ENCODE peak calls at places on chromosomes 2 and 18, in seven cellular contexts. S, A, Z, V, Q, K and H are unnamed samples.

GRCh38 chr2:161123531-161124030 is 36.6 kb upstream of the TANK start:
- DNase-seq in K (no peak), S (no peak), Q (no peak), A (no peak), Z (no peak), V (peak), H (no peak)

GRCh38 chr2:98871506-98871905 is 64.5 kb downstream of the CRACDL start:
- DNase-seq in A (no peak), V (no peak), Z (no peak), Q (no peak), K (no peak), S (no peak), H (no peak)

GRCh38 chr18:75223687-75224347 is 13.2 kb downstream of the TSHZ1 start:
- DNase-seq in V (no peak), K (no peak), A (no peak), S (no peak), Z (no peak), Q (no peak), H (no peak)

GRCh38 chr2:198053173-198053572 is 248.8 kb downstream of the PLCL1 start:
- DNase-seq in S (no peak), K (no peak), Q (no peak), Z (no peak), A (no peak), V (no peak), H (no peak)

GRCh38 chr2:2848621-2849443 is 517.8 kb upstream of the MYT1L start:
- DNase-seq in V (no peak), Z (no peak), K (no peak), S (no peak), A (no peak), Q (no peak), H (no peak)

GRCh38 chr2:149038442-149039212 is at the start of gene LYPD6B:
- DNase-seq in K (no peak), A (no peak), Z (no peak), S (peak), V (no peak), Q (no peak), H (no peak)

GRCh38 chr2:37923308-37924055 is 1.6 kb upstream of the RMDN2 start:
- DNase-seq in A (no peak), Z (no peak), V (no peak), K (no peak), Q (no peak), S (no peak), H (no peak)

GRCh38 chr2:68771211-68771721 is 36.7 kb downstream of the ARHGAP25 start:
- DNase-seq in S (peak), V (peak), K (peak), Q (no peak), A (no peak), Z (no peak), H (no peak)

GRCh38 chr2:121960251-121960650 is 204.8 kb downstream of the TSN start:
- DNase-seq in A (no peak), S (no peak), K (no peak), Z (no peak), V (no peak), Q (no peak), H (no peak)

GRCh38 chr2:108619916-108620620 is 85.8 kb downstream of the LIMS1 start:
- DNase-seq in V (no peak), S (no peak), A (no peak), K (no peak), Q (no peak), Z (no peak), H (no peak)

GRCh38 chr2:203135105-203135504 is 103.7 kb upstream of the CYP20A1 start:
- DNase-seq in A (no peak), K (no peak), Z (no peak), V (no peak), Q (no peak), S (no peak), H (no peak)

GRCh38 chr18:48541026-48541746 is 2.4 kb downstream of the CTIF start:
- DNase-seq in K (peak), A (peak), Q (peak), Z (no peak), S (peak), V (peak), H (no peak)

GRCh38 chr18:26307161-26307773 is 81.0 kb downstream of the TAF4B start:
- DNase-seq in A (peak), V (peak), Q (peak), S (peak), K (peak), Z (no peak), H (no peak)

GRCh38 chr18:7637269-7637668 is 70.2 kb downstream of the PTPRM start:
- DNase-seq in Z (no peak), V (no peak), A (peak), S (peak), K (no peak), Q (no peak), H (no peak)

GRCh38 chr2:47174731-47175361 is 19.7 kb upstream of the STPG4 start:
- DNase-seq in K (peak), S (peak), Q (no peak), A (peak), Z (peak), V (no peak), H (no peak)

GRCh38 chr2:71453404-71454220 is at the start of gene DYSF:
- DNase-seq in A (no peak), Q (peak), S (peak), K (peak), Z (no peak), V (no peak), H (no peak)

GRCh38 chr18:55096261-55097026 is 137.2 kb upstream of the CCDC68 start:
- DNase-seq in S (peak), A (peak), Z (no peak), K (peak), V (peak), Q (peak), H (peak)

GRCh38 chr2:150767924-150768801 is 280.7 kb upstream of the RND3 start:
- DNase-seq in Q (no peak), S (peak), V (no peak), Z (no peak), K (no peak), A (no peak), H (no peak)

DNA sequence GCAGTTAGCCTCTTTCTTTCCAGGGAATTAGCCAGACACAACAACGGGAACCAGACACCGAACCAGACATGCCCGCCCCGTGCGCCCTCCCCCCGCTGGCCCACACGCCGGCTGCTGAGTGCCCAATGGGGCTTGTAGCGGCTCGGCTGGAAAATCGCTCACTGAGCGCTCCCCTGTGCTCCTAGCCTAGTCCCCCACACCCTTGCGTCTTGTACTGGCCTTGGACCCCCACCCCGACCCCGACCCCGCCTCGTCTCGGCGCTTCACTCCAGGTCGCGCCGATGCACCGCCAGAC is 1.3 kb downstream of the GAD1 start:
- DNase-seq in V (no peak), A (no peak), Q (no peak), Z (no peak), S (no peak), K (no peak), H (no peak)
- H3K4me3 ChIP-seq in V (no peak), A (peak), Q (no peak), Z (no peak), S (peak), K (no peak), H (peak)

GRCh38 chr2:54374965-54375364 is 81.2 kb upstream of the SPTBN1 start:
- DNase-seq in V (no peak), S (no peak), K (no peak), A (no peak), Z (no peak), Q (no peak), H (no peak)
- H3K4me3 ChIP-seq in V (no peak), S (no peak), K (no peak), A (no peak), Z (no peak), Q (no peak), H (no peak)

GRCh38 chr2:236785611-236786057 is 216.0 kb downstream of the ACKR3 start:
- DNase-seq in S (peak), K (peak), Z (no peak), V (peak), A (no peak), Q (no peak), H (no peak)
- H3K4me3 ChIP-seq in S (no peak), K (no peak), Z (no peak), V (no peak), A (no peak), Q (no peak), H (no peak)

GRCh38 chr18:37253424-37254255 is 312.0 kb downstream of the CELF4 start:
- DNase-seq in S (peak), Q (no peak), V (no peak), A (no peak), K (no peak), Z (no peak), H (no peak)

GRCh38 chr18:37252342-37252741 is 313.3 kb downstream of the CELF4 start:
- DNase-seq in S (no peak), Q (no peak), Z (no peak), K (no peak), V (no peak), A (no peak), H (no peak)

GRCh38 chr18:37252854-37253396 is 312.7 kb downstream of the CELF4 start:
- DNase-seq in V (no peak), K (no peak), A (no peak), S (no peak), Q (no peak), Z (no peak), H (no peak)

GRCh38 chr18:37254973-37255372 is 310.6 kb downstream of the CELF4 start:
- DNase-seq in K (no peak), Z (no peak), Q (no peak), A (no peak), V (no peak), S (no peak), H (no peak)

GRCh38 chr18:37254256-37254880 is 311.2 kb downstream of the CELF4 start:
- DNase-seq in V (no peak), A (no peak), Z (no peak), K (no peak), S (no peak), Q (no peak), H (no peak)
- H3K4me3 ChIP-seq in V (no peak), A (peak), Z (no peak), K (no peak), S (peak), Q (no peak), H (peak)

DNA sequence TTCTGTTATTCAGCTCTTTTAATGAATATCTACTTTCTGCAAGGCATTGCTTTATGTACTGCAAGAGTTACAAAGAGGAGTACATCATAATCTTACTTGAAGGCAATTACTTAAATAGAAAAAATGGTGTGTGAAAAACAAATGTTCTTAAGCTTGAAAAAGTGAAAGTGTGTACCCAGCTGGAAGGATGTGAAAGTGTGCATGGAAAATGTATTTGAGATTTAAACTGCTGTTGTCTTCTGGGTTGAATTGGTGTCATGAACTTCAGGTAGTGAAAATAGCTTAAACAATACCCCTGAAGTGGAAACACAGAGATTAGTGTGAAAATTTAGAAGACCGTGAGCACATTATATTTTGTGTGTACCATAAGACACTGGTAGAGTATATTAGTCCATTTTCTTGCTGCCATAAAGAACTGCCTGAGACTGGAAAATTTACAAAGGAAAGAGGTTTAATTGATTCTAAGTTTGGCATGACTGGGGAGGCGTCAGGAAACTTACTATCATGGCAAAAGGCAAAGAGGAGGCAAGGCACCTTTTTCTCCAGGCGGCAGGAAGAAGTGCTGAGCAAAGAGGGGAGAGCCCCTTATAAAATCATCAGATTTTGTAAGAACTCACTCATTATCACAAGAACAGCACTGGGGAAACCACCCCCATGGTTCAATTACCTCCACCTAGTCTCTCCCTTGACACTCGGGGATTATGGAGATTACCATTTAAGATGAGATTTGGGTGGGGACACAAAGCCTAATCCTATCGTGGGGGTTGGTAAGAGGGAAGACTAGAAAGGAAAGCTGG is 38.8 kb downstream of the SCN2A start:
- DNase-seq in K (no peak), Q (no peak), A (no peak), S (no peak), Z (no peak), V (no peak), H (no peak)
- H3K4me3 ChIP-seq in K (no peak), Q (no peak), A (no peak), S (no peak), Z (no peak), V (no peak), H (no peak)

GRCh38 chr2:16051046-16051489 is 110.7 kb downstream of the MYCN start:
- DNase-seq in V (no peak), K (no peak), S (peak), A (no peak), Z (no peak), Q (no peak), H (no peak)
- H3K4me3 ChIP-seq in V (no peak), K (no peak), S (no peak), A (no peak), Z (no peak), Q (no peak), H (no peak)

GRCh38 chr2:195671563-195671962 is 14.5 kb downstream of the SLC39A10 start:
- DNase-seq in K (peak), Z (no peak), Q (no peak), V (no peak), A (no peak), S (no peak), H (no peak)
- H3K4me3 ChIP-seq in K (no peak), Z (no peak), Q (no peak), V (no peak), A (no peak), S (no peak), H (no peak)

GRCh38 chr18:32091724-32092421 is at the start of gene RNF138:
- DNase-seq in Z (peak), S (peak), A (peak), K (peak), Q (peak), V (peak), H (no peak)

GRCh38 chr18:32093106-32093511 is 1.4 kb downstream of the RNF138 start:
- DNase-seq in K (peak), Q (peak), S (peak), A (peak), Z (peak), V (peak), H (no peak)

GRCh38 chr18:32092422-32093105 is 890 bp downstream of the RNF138 start:
- DNase-seq in K (peak), S (peak), A (peak), Z (peak), Q (peak), V (peak), H (peak)

GRCh38 chr18:32093523-32093922 is 1.8 kb downstream of the RNF138 start:
- DNase-seq in Z (no peak), V (peak), A (no peak), K (peak), Q (no peak), S (no peak), H (no peak)

GRCh38 chr18:32091325-32091723 is 350 bp upstream of the RNF138 start:
- DNase-seq in S (no peak), V (no peak), A (no peak), Q (no peak), Z (no peak), K (no peak), H (no peak)
- H3K4me3 ChIP-seq in S (peak), V (peak), A (peak), Q (peak), Z (peak), K (peak), H (peak)

GRCh38 chr2:27442282-27442980 is at the start of gene KRTCAP3:
- DNase-seq in S (no peak), K (no peak), Z (peak), Q (no peak), A (no peak), V (no peak), H (no peak)

GRCh38 chr2:27445615-27446014 is 3.4 kb downstream of the KRTCAP3 start:
- DNase-seq in S (no peak), Q (no peak), K (no peak), Z (no peak), V (no peak), A (no peak), H (no peak)

GRCh38 chr2:27446057-27446456 is 3.9 kb downstream of the KRTCAP3 start:
- DNase-seq in Q (no peak), S (no peak), Z (no peak), V (no peak), A (no peak), K (no peak), H (no peak)

GRCh38 chr2:27442981-27443323 is 771 bp downstream of the KRTCAP3 start:
- DNase-seq in Q (no peak), S (no peak), Z (no peak), K (peak), V (no peak), A (no peak), H (no peak)

DNA sequence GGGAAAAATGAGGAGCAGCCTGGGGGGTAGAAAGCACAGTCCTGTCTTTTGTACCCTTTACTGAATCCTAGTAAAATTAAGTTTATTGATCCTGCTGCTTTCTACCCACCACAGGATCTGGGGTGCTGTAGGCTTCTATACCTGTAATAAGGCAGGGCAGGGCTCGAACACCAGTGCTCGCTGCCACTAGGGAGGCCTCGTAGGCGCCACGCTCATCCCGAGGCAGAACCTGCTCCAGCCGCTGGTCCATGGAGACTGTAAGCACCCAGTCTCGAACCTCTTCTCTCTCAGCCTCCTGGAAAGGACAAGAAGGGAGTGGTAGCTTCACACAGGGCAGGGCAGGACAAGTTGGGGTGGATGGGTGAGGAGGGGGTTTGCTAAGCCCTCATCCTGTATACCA is 3.0 kb downstream of the KRTCAP3 start:
- DNase-seq in K (no peak), S (no peak), Z (no peak), Q (no peak), V (no peak), A (no peak), H (no peak)
- H3K4me3 ChIP-seq in K (no peak), S (no peak), Z (no peak), Q (no peak), V (no peak), A (no peak), H (no peak)

GRCh38 chr2:104864751-104865470 is 11.0 kb downstream of the POU3F3 start:
- DNase-seq in S (no peak), A (no peak), Z (no peak), Q (no peak), V (no peak), K (no peak), H (no peak)

GRCh38 chr2:104862061-104862941 is 8.4 kb downstream of the POU3F3 start:
- DNase-seq in A (no peak), Q (no peak), V (no peak), S (no peak), Z (no peak), K (no peak), H (no peak)

GRCh38 chr2:104864280-104864599 is 10.3 kb downstream of the POU3F3 start:
- DNase-seq in Z (no peak), A (no peak), K (no peak), V (no peak), Q (no peak), S (no peak), H (no peak)

GRCh38 chr2:104863585-104864279 is 9.8 kb downstream of the POU3F3 start:
- DNase-seq in K (no peak), Q (no peak), A (no peak), S (no peak), Z (no peak), V (no peak), H (no peak)

DNA sequence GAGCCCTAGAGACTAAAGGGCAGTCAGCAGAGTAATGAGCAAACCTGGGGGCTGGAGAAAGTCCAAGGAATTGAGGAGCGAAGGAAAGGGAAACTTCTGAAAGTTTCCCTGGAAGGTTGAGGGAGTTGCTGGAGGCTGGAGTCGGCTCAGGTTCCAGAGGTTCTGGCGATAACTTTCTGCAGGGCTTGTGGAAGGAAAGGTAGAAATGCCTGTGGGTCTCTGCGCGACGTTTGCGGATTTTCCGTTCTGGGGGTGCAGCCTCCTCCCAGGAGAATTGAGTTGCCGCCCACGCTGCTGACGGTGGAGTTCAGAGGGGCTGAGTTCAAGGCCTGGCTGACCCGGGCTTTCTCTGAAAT is 9.3 kb downstream of the POU3F3 start:
- DNase-seq in Z (no peak), A (no peak), S (no peak), Q (no peak), V (no peak), K (no peak), H (no peak)
- H3K4me3 ChIP-seq in Z (no peak), A (no peak), S (no peak), Q (no peak), V (no peak), K (no peak), H (no peak)